ENCODE peak calls at places on chromosomes 13 and 19, in eight cellular contexts. X is natural killer cell; F is central memory CD8-positive, alpha-beta T cell; A is pancreas; D is activated CD8-positive, alpha-beta memory T cell treated with anti-CD3 and anti-CD28 coated beads, Interleukin-2, amount 10 ng/mL, durations not matched to agents 7 days and 5 days; N is activated T-cell treated with anti-CD3 and anti-CD28 coated beads, Interleukin-2, amount 50 U/mL, for 4 hours; P is B cell; C is activated CD8-positive, alpha-beta T cell treated with anti-CD3 and anti-CD28 coated beads for 36 hours. T is an unnamed sample.

GRCh38 chr19:1521636-1522035 is 2.2 kb upstream of the PLK5 start:
- ATAC-seq in X (no peak), F (no peak), A (no peak), D (no peak), N (no peak), P (no peak), C (no peak), T (no peak)

GRCh38 chr19:50556236-50557008 is 11.8 kb downstream of the LRRC4B start:
- ATAC-seq in X (peak), F (no peak), A (peak), D (peak), N (peak), P (peak), C (peak), T (peak)

GRCh38 chr19:14174883-14175282 is 31.1 kb downstream of the ADGRL1 start:
- ATAC-seq in X (no peak), F (no peak), A (no peak), D (no peak), N (no peak), P (no peak), C (no peak), T (no peak)

GRCh38 chr13:46615888-46616531 is 63.0 kb downstream of the LRCH1 start:
- ATAC-seq in X (no peak), F (no peak), A (peak), D (no peak), N (no peak), P (no peak), C (no peak), T (no peak)

GRCh38 chr19:45556835-45557234 is 27.8 kb downstream of the OPA3 start:
- ATAC-seq in X (no peak), F (no peak), A (no peak), D (no peak), N (no peak), P (no peak), C (no peak), T (no peak)

GRCh38 chr13:24004971-24005370 is 107.7 kb upstream of the C1QTNF9B start:
- ATAC-seq in X (no peak), F (no peak), A (no peak), D (no peak), N (no peak), P (no peak), C (no peak), T (no peak)

GRCh38 chr13:28268800-28269223 is 130.5 kb downstream of the PAN3 start:
- ATAC-seq in X (peak), F (peak), A (no peak), D (peak), N (peak), P (peak), C (peak), T (no peak)

GRCh38 chr13:99058527-99059495 is 80.9 kb upstream of the DOCK9 start:
- ATAC-seq in X (no peak), F (no peak), A (no peak), D (no peak), N (no peak), P (no peak), C (peak), T (peak)

GRCh38 chr13:77184455-77184854 is 142.4 kb downstream of the MYCBP2 start:
- ATAC-seq in X (no peak), F (peak), A (no peak), D (peak), N (peak), P (peak), C (peak), T (peak)

T was measured in esophagus mucosa.